ENCODE peak calls at places on chromosomes 3 and 15, in five cellular contexts. X, P, G, L and O are unnamed samples.
A peak's percentile ranks its signal among the peaks of the same experiment; 100 is the strongest.

GRCh38 chr3:51819709-51820406 is 40.8 kb upstream of the IQCF6 start:
- DNase-seq in X (no peak), P (no peak), G (no peak), L (no peak), O (no peak)

GRCh38 chr3:165503346-165503745 is 307.2 kb upstream of the SLITRK3 start:
- DNase-seq in X (no peak), P (no peak), G (no peak), L (no peak), O (no peak)

GRCh38 chr3:11818033-11818432 is 28.7 kb downstream of the TAMM41 start:
- DNase-seq in X (no peak), P (no peak), G (no peak), L (no peak), O (no peak)

GRCh38 chr3:105555206-105555605 is 188.5 kb downstream of the ALCAM start:
- DNase-seq in X (no peak), P (no peak), G (no peak), L (no peak), O (no peak)

GRCh38 chr15:34122771-34123183 is 20.9 kb downstream of the PGBD4 start:
- DNase-seq in X (no peak), P (peak; percentile 97), G (peak; percentile 87), L (no peak), O (peak; percentile 78)

GRCh38 chr15:52134502-52135144 is 22.0 kb upstream of the BCL2L10 start:
- DNase-seq in X (no peak), P (no peak), G (no peak), L (peak; percentile 40), O (no peak)

GRCh38 chr15:77027111-77027696 is 32.3 kb downstream of the PSTPIP1 start:
- DNase-seq in X (no peak), P (no peak), G (no peak), L (no peak), O (no peak)

GRCh38 chr3:134249935-134250716 is 533 bp downstream of the RYK start:
- DNase-seq in X (no peak), P (peak; percentile 24), G (peak; percentile 54), L (peak; percentile 32), O (no peak)

GRCh38 chr3:178785961-178786360 is 249.7 kb downstream of the KCNMB2 start:
- DNase-seq in X (no peak), P (no peak), G (no peak), L (no peak), O (no peak)

GRCh38 chr3:184236033-184236410 is 6.6 kb downstream of the VWA5B2 start:
- DNase-seq in X (no peak), P (no peak), G (no peak), L (no peak), O (no peak)

GRCh38 chr15:101250331-101250730 is 1.5 kb downstream of the CHSY1 start:
- DNase-seq in X (no peak), P (peak; percentile 49), G (peak; percentile 81), L (no peak), O (no peak)

GRCh38 chr3:7536921-7537320 is 676.0 kb downstream of the GRM7 start:
- DNase-seq in X (no peak), P (no peak), G (no peak), L (no peak), O (no peak)

GRCh38 chr3:46923559-46924350 is 46.2 kb downstream of the PTH1R start:
- DNase-seq in X (no peak), P (no peak), G (peak; percentile 46), L (peak; percentile 37), O (no peak)

GRCh38 chr3:55440406-55440708 is 46.7 kb downstream of the WNT5A start:
- DNase-seq in X (no peak), P (no peak), G (no peak), L (no peak), O (no peak)

GRCh38 chr15:34241376-34242350 is 16.8 kb downstream of the EMC4 start:
- DNase-seq in X (no peak), P (peak; percentile 49), G (peak; percentile 60), L (peak; percentile 40), O (no peak)

GRCh38 chr3:11335056-11335608 is 62.9 kb downstream of the ATG7 start:
- DNase-seq in X (no peak), P (peak; percentile 75), G (peak; percentile 84), L (peak; percentile 49), O (peak; percentile 45)

GRCh38 chr3:12986986-12987385 is 86.2 kb downstream of the IQSEC1 start:
- DNase-seq in X (no peak), P (no peak), G (no peak), L (no peak), O (no peak)

GRCh38 chr15:47374222-47374621 is 343.1 kb upstream of the SEMA6D start:
- DNase-seq in X (no peak), P (peak; percentile 12), G (peak; percentile 53), L (no peak), O (no peak)

GRCh38 chr3:69602112-69602511 is 137.2 kb upstream of the MITF start:
- DNase-seq in X (no peak), P (no peak), G (no peak), L (no peak), O (no peak)

GRCh38 chr3:4362523-4362922 is 59.4 kb downstream of the SETMAR start:
- DNase-seq in X (no peak), P (no peak), G (no peak), L (no peak), O (no peak)

GRCh38 chr3:111715911-111716523 is 120.9 kb upstream of the ZBED2 start:
- DNase-seq in X (no peak), P (peak; percentile 79), G (peak; percentile 71), L (peak; percentile 44), O (no peak)

GRCh38 chr3:106342386-106342785 is 473.6 kb upstream of the CBLB start:
- DNase-seq in X (no peak), P (no peak), G (no peak), L (no peak), O (no peak)

GRCh38 chr3:125318497-125318847 is 56.7 kb downstream of the ZNF148 start:
- DNase-seq in X (no peak), P (no peak), G (no peak), L (no peak), O (no peak)

GRCh38 chr15:95304116-95304873 is 1026.2 kb upstream of the NR2F2 start:
- DNase-seq in X (no peak), P (no peak), G (peak; percentile 67), L (no peak), O (peak; percentile 91)

GRCh38 chr3:138184994-138185393 is 2.1 kb upstream of the ARMC8 start:
- DNase-seq in X (no peak), P (no peak), G (no peak), L (no peak), O (no peak)

GRCh38 chr15:57634290-57634689 is 42.6 kb downstream of the MYZAP start:
- DNase-seq in X (no peak), P (no peak), G (no peak), L (no peak), O (no peak)
- H3K27ac ChIP-seq in X (no peak overlapping the region), P (no peak overlapping the region), G (no peak overlapping the region), L (no peak overlapping the region), O (no peak overlapping the region)

GRCh38 chr15:28920781-28921331 is 35.1 kb downstream of the APBA2 start:
- DNase-seq in X (no peak), P (no peak), G (no peak), L (no peak), O (no peak)

GRCh38 chr15:28917791-28918140 is 32.0 kb downstream of the APBA2 start:
- DNase-seq in X (no peak), P (no peak), G (no peak), L (no peak), O (no peak)

GRCh38 chr15:28919679-28920655 is 34.2 kb downstream of the APBA2 start:
- DNase-seq in X (no peak), P (no peak), G (no peak), L (no peak), O (no peak)

GRCh38 chr15:28918141-28918983 is 32.6 kb downstream of the APBA2 start:
- DNase-seq in X (no peak), P (no peak), G (peak; percentile 38), L (no peak), O (no peak)

DNA sequence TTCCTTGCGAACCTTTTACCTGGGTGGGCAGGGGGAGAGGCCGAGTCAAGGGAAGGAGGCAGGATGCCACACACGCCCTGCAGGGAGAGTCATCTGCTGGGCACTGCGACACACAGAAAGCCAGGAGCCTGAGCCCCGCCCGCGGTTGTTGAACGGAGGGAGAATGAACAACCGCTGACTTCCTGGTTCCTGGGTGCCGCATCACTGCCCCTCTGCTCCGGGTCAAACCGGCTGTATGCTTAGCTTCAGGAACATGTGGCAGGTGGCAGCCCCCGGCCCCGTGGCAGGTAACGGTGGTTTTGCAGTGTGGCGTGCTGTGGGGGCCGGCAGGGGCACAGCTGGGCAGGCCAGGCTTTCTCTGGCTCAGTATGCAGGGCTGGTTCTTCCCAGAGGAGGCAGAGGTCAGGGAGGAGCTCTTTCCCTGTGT is 33.4 kb downstream of the APBA2 start:
- DNase-seq in X (no peak), P (no peak), G (no peak), L (no peak), O (no peak)
- H3K4me3 ChIP-seq in X (no peak overlapping the region), P (no peak overlapping the region), G (no peak overlapping the region), L (no peak overlapping the region), O (no peak overlapping the region)

GRCh38 chr3:196254376-196255283 is 32.9 kb downstream of the PCYT1A start:
- DNase-seq in X (no peak), P (no peak), G (no peak), L (no peak), O (no peak)
- H3K27ac ChIP-seq in X (no peak overlapping the region), P (no peak overlapping the region), G (peak overlapping the region; percentile 56), L (no peak overlapping the region), O (no peak overlapping the region)

GRCh38 chr15:45397116-45397665 is 18.8 kb upstream of the GATM start:
- DNase-seq in X (no peak), P (no peak), G (no peak), L (no peak), O (no peak)
- H3K4me3 ChIP-seq in X (no peak overlapping the region), P (no peak overlapping the region), G (no peak overlapping the region), L (no peak overlapping the region), O (no peak overlapping the region)

GRCh38 chr3:190595212-190595795 is 81.4 kb downstream of the IL1RAP start:
- DNase-seq in X (no peak), P (no peak), G (no peak), L (no peak), O (no peak)
- H3K27ac ChIP-seq in X (no peak overlapping the region), P (no peak overlapping the region), G (no peak overlapping the region), L (no peak overlapping the region), O (no peak overlapping the region)

GRCh38 chr3:122776675-122777074 is 17.0 kb downstream of the HSPBAP1 start:
- DNase-seq in X (no peak), P (no peak), G (no peak), L (no peak), O (no peak)

GRCh38 chr3:122772827-122773226 is 20.8 kb downstream of the HSPBAP1 start:
- DNase-seq in X (no peak), P (no peak), G (no peak), L (no peak), O (no peak)

GRCh38 chr3:122777077-122777476 is 16.6 kb downstream of the HSPBAP1 start:
- DNase-seq in X (no peak), P (no peak), G (no peak), L (no peak), O (no peak)

GRCh38 chr3:122773856-122774535 is 19.6 kb downstream of the HSPBAP1 start:
- DNase-seq in X (no peak), P (no peak), G (no peak), L (no peak), O (no peak)

GRCh38 chr3:122774564-122774963 is 19.1 kb downstream of the HSPBAP1 start:
- DNase-seq in X (no peak), P (peak; percentile 63), G (peak; percentile 47), L (no peak), O (no peak)
- H3K4me3 ChIP-seq in X (no peak overlapping the region), P (no peak overlapping the region), G (no peak overlapping the region), L (no peak overlapping the region), O (no peak overlapping the region)